ENCODE peak calls at places on chromosomes 3 and 15, in seven cellular contexts. R, B, U, Y, C, A and V are unnamed samples.

GRCh38 chr3:51968175-51968681 is 974 bp upstream of the PCBP4 start:
- DNase-seq in R (no peak), B (no peak), U (no peak), Y (no peak), C (peak; percentile 64), A (no peak), V (no peak)

GRCh38 chr3:128539376-128539775 is 46.4 kb upstream of the GATA2 start:
- DNase-seq in R (no peak), B (no peak), U (no peak), Y (no peak), C (no peak), A (no peak), V (no peak)

GRCh38 chr3:39651993-39652739 is 157.2 kb upstream of the MYRIP start:
- DNase-seq in R (no peak), B (no peak), U (no peak), Y (no peak), C (no peak), A (no peak), V (no peak)

GRCh38 chr3:31198890-31199289 is 304.4 kb upstream of the GADL1 start:
- DNase-seq in R (no peak), B (no peak), U (no peak), Y (no peak), C (no peak), A (no peak), V (no peak)

GRCh38 chr3:188527389-188527788 is 373.4 kb downstream of the LPP start:
- DNase-seq in R (no peak), B (no peak), U (no peak), Y (no peak), C (peak; percentile 35), A (no peak), V (no peak)

GRCh38 chr15:51634591-51635198 is 12.1 kb upstream of the DMXL2 start:
- DNase-seq in R (no peak), B (no peak), U (no peak), Y (no peak), C (no peak), A (no peak), V (no peak)

GRCh38 chr3:18223591-18224338 is 201.4 kb downstream of the SATB1 start:
- DNase-seq in R (no peak), B (no peak), U (no peak), Y (peak; percentile 74), C (no peak), A (no peak), V (peak; percentile 74)

GRCh38 chr15:73607405-73607804 is 25.8 kb downstream of the NPTN start:
- DNase-seq in R (no peak), B (no peak), U (no peak), Y (no peak), C (no peak), A (no peak), V (no peak)

GRCh38 chr3:48157950-48158376 is 30.3 kb downstream of the CDC25A start:
- DNase-seq in R (no peak), B (peak; percentile 74), U (peak; percentile 30), Y (peak; percentile 44), C (peak; percentile 81), A (no peak), V (peak; percentile 78)

GRCh38 chr3:108159128-108159527 is 63.1 kb downstream of the IFT57 start:
- DNase-seq in R (no peak), B (no peak), U (no peak), Y (no peak), C (peak; percentile 24), A (no peak), V (no peak)

GRCh38 chr3:51332156-51332555 is 52.9 kb upstream of the MANF start:
- DNase-seq in R (no peak), B (no peak), U (no peak), Y (no peak), C (no peak), A (no peak), V (no peak)

GRCh38 chr3:120172070-120172469 is 77.8 kb upstream of the GSK3B start:
- DNase-seq in R (no peak), B (peak; percentile 17), U (no peak), Y (no peak), C (peak; percentile 88), A (no peak), V (no peak)

GRCh38 chr15:23866832-23867231 is 179.7 kb upstream of the NDN start:
- DNase-seq in R (no peak), B (no peak), U (no peak), Y (no peak), C (no peak), A (no peak), V (no peak)

GRCh38 chr15:34795267-34796081 is at the start of gene ACTC1:
- DNase-seq in R (peak; percentile 15), B (peak; percentile 89), U (no peak), Y (no peak), C (peak; percentile 77), A (peak; percentile 82), V (no peak)

GRCh38 chr15:55916666-55917409 is 76.6 kb downstream of the NEDD4 start:
- DNase-seq in R (peak; percentile 57), B (no peak), U (no peak), Y (no peak), C (peak; percentile 92), A (no peak), V (no peak)

GRCh38 chr3:46866720-46867549 is 3.7 kb upstream of the MYL3 start:
- DNase-seq in R (no peak), B (peak; percentile 85), U (peak; percentile 59), Y (peak; percentile 86), C (peak; percentile 76), A (peak; percentile 93), V (peak; percentile 95)

GRCh38 chr3:152728346-152728980 is 106.5 kb upstream of the P2RY1 start:
- DNase-seq in R (no peak), B (no peak), U (no peak), Y (no peak), C (peak; percentile 36), A (no peak), V (no peak)

GRCh38 chr15:48683991-48684765 is 38.7 kb upstream of the FBN1 start:
- DNase-seq in R (no peak), B (no peak), U (no peak), Y (no peak), C (no peak), A (no peak), V (no peak)

GRCh38 chr3:98246142-98246541 is 17.9 kb upstream of the OR5H6 start:
- DNase-seq in R (no peak), B (no peak), U (no peak), Y (no peak), C (no peak), A (no peak), V (no peak)

GRCh38 chr3:154971341-154971740 is 108.8 kb upstream of the MME start:
- DNase-seq in R (no peak), B (no peak), U (no peak), Y (no peak), C (peak; percentile 60), A (no peak), V (no peak)

GRCh38 chr15:101127503-101128076 is 124.3 kb downstream of the CHSY1 start:
- DNase-seq in R (peak; percentile 28), B (peak; percentile 88), U (peak; percentile 52), Y (peak; percentile 41), C (peak; percentile 86), A (peak; percentile 88), V (peak; percentile 88)

GRCh38 chr3:44128057-44128775 is 113.5 kb upstream of the TOPAZ1 start:
- DNase-seq in R (no peak), B (no peak), U (no peak), Y (no peak), C (no peak), A (no peak), V (no peak)

GRCh38 chr3:111668912-111669488 is 73.9 kb upstream of the ZBED2 start:
- DNase-seq in R (peak; percentile 40), B (peak; percentile 45), U (no peak), Y (no peak), C (peak; percentile 75), A (no peak), V (no peak)

GRCh38 chr15:78804391-78804792 is 6.9 kb downstream of the ADAMTS7 start:
- DNase-seq in R (no peak), B (no peak), U (no peak), Y (no peak), C (no peak), A (no peak), V (no peak)

GRCh38 chr3:184336484-184337230 is 743 bp upstream of the FAM131A start:
- DNase-seq in R (peak; percentile 60), B (peak; percentile 79), U (no peak), Y (no peak), C (peak; percentile 76), A (no peak), V (no peak)